ENCODE peak calls at places on chromosomes 7 and 10, in five cellular contexts. R, I, Q, P and O are unnamed samples.

GRCh38 chr7:74466196-74466813 is 12.6 kb downstream of the GTF2IRD1 start:
- DNase-seq in I (peak), P (no peak), R (no peak), Q (no peak), O (no peak)

GRCh38 chr10:33498354-33498753 is 163.9 kb upstream of the NRP1 start:
- DNase-seq in P (no peak), Q (no peak), R (no peak), I (no peak), O (no peak)

GRCh38 chr10:69145864-69146263 is 21.9 kb downstream of the VPS26A start:
- DNase-seq in I (no peak), P (no peak), R (no peak), Q (no peak), O (no peak)

GRCh38 chr10:94085288-94085687 is 91.6 kb downstream of the PLCE1 start:
- DNase-seq in Q (no peak), R (no peak), P (no peak), I (no peak), O (no peak)

GRCh38 chr7:31957090-31957720 is 113.0 kb downstream of the PDE1C start:
- DNase-seq in R (no peak), I (no peak), P (no peak), Q (peak), O (no peak)

GRCh38 chr10:50538473-50539398 is 85.0 kb downstream of the SGMS1 start:
- DNase-seq in I (peak), P (peak), Q (no peak), R (no peak), O (no peak)

GRCh38 chr10:44934416-44935200 is 23.5 kb downstream of the TMEM72 start:
- DNase-seq in I (no peak), P (no peak), Q (no peak), R (no peak), O (no peak)

GRCh38 chr7:140209866-140210609 is 33.3 kb upstream of the KDM7A start:
- DNase-seq in P (no peak), Q (no peak), R (peak), I (no peak), O (peak)

GRCh38 chr10:60572511-60573194 is 183.0 kb upstream of the ANK3 start:
- DNase-seq in Q (peak), I (peak), R (no peak), P (peak), O (peak)

GRCh38 chr10:34241226-34242000 is 573.7 kb downstream of the PARD3 start:
- DNase-seq in I (no peak), P (no peak), Q (no peak), R (no peak), O (no peak)

GRCh38 chr7:142898377-142899235 is 13.1 kb upstream of the TRPV6 start:
- DNase-seq in P (no peak), R (no peak), Q (no peak), I (no peak), O (no peak)

GRCh38 chr10:13893926-13894325 is 307.2 kb downstream of the PRPF18 start:
- DNase-seq in I (no peak), P (no peak), R (no peak), Q (no peak), O (no peak)

GRCh38 chr10:33441561-33441960 is 107.1 kb upstream of the NRP1 start:
- DNase-seq in P (no peak), I (no peak), R (no peak), Q (no peak), O (no peak)

GRCh38 chr10:15083674-15084501 is 4.7 kb downstream of the ACBD7 start:
- DNase-seq in I (no peak), R (no peak), Q (no peak), P (no peak), O (no peak)

GRCh38 chr10:126387931-126388911 is at the start of gene ADAM12:
- DNase-seq in Q (peak), R (no peak), P (peak), I (no peak), O (peak)

GRCh38 chr7:73960548-73960947 is 67.4 kb upstream of the ELN start:
- DNase-seq in P (no peak), I (no peak), Q (no peak), R (no peak), O (peak)

GRCh38 chr7:14184292-14184864 is 194.9 kb upstream of the ETV1 start:
- DNase-seq in I (no peak), Q (no peak), P (no peak), R (no peak), O (peak)

GRCh38 chr10:75597691-75598455 is 166.4 kb downstream of the LRMDA start:
- DNase-seq in Q (no peak), R (no peak), I (no peak), P (no peak), O (no peak)

GRCh38 chr7:154879629-154880028 is 123.3 kb downstream of the PAXIP1 start:
- DNase-seq in Q (no peak), R (no peak), P (no peak), I (no peak), O (no peak)

GRCh38 chr10:24723386-24723787 is 300 bp downstream of the ARHGAP21 start:
- DNase-seq in Q (peak), I (no peak), P (no peak), R (no peak), O (no peak)

GRCh38 chr10:48556065-48556464 is 48.8 kb downstream of the ARHGAP22 start:
- DNase-seq in R (no peak), Q (no peak), P (no peak), I (no peak), O (no peak)

GRCh38 chr7:81470084-81470723 is 299.6 kb downstream of the HGF start:
- DNase-seq in Q (peak), R (no peak), I (peak), P (peak), O (peak)

GRCh38 chr7:78779788-78780187 is 673.7 kb downstream of the MAGI2 start:
- DNase-seq in Q (no peak), R (no peak), P (no peak), I (no peak), O (no peak)

GRCh38 chr10:122849090-122849489 is 3.4 kb upstream of the CUZD1 start:
- DNase-seq in R (no peak), I (no peak), Q (no peak), P (no peak), O (no peak)

GRCh38 chr7:14973712-14974428 is 71.3 kb upstream of the DGKB start:
- DNase-seq in R (no peak), I (no peak), Q (peak), P (no peak), O (no peak)

GRCh38 chr10:4262870-4263269 is 477.9 kb upstream of the KLF6 start:
- DNase-seq in P (no peak), R (no peak), Q (no peak), I (no peak), O (no peak)

GRCh38 chr10:23994459-23995046 is 214.4 kb upstream of the KIAA1217 start:
- DNase-seq in Q (peak), P (peak), I (no peak), R (no peak), O (peak)

GRCh38 chr10:33335800-33336605 is 1.5 kb upstream of the NRP1 start:
- DNase-seq in Q (peak), R (no peak), P (peak), I (no peak), O (peak)

GRCh38 chr10:87092861-87093460 is 1.7 kb downstream of the GLUD1 start:
- DNase-seq in I (no peak), P (no peak), R (no peak), Q (peak), O (peak)

GRCh38 chr10:124557648-124558338 is 96.2 kb downstream of the LHPP start:
- DNase-seq in I (no peak), R (no peak), P (no peak), Q (no peak), O (no peak)

GRCh38 chr7:149171894-149172533 is 23.3 kb upstream of the ZNF282 start:
- DNase-seq in I (no peak), R (no peak), Q (no peak), P (no peak), O (no peak)